ENCODE peak calls at places on chromosomes 5 and 9, in eight cellular contexts. Q, O, G, L, V, R, W and B are unnamed samples.

GRCh38 chr5:87770601-87771121 is 357.9 kb upstream of the CCNH start:
- DNase-seq in L (no peak), Q (no peak), V (no peak), W (no peak), R (no peak), O (no peak), G (no peak), B (no peak)

GRCh38 chr5:33969572-33970452 is 14.7 kb downstream of the SLC45A2 start:
- DNase-seq in G (peak), L (peak), V (no peak), R (peak), W (no peak), O (peak), Q (no peak), B (peak)

GRCh38 chr5:1093361-1093760 is 18.5 kb downstream of the SLC12A7 start:
- DNase-seq in R (no peak), W (no peak), Q (peak), L (no peak), O (no peak), G (no peak), V (no peak), B (no peak)

GRCh38 chr9:19925674-19926503 is 137.1 kb upstream of the SLC24A2 start:
- DNase-seq in L (peak), O (peak), V (peak), W (no peak), R (peak), G (peak), Q (peak), B (peak)

GRCh38 chr5:96733771-96734498 is 71.8 kb downstream of the CAST start:
- DNase-seq in G (peak), Q (no peak), V (no peak), L (peak), R (peak), O (no peak), W (no peak), B (peak)

GRCh38 chr9:37001461-37001860 is 32.6 kb downstream of the PAX5 start:
- DNase-seq in V (no peak), O (no peak), W (no peak), R (no peak), G (no peak), Q (no peak), L (no peak), B (no peak)

GRCh38 chr5:152514827-152515397 is 109.8 kb upstream of the NMUR2 start:
- DNase-seq in Q (no peak), W (no peak), V (no peak), R (peak), O (peak), G (peak), L (peak), B (peak)

GRCh38 chr9:106755727-106756126 is 107.2 kb upstream of the ZNF462 start:
- DNase-seq in R (no peak), V (peak), W (no peak), O (no peak), L (no peak), Q (no peak), G (no peak), B (no peak)

GRCh38 chr9:124078641-124079040 is 67.1 kb downstream of the LHX2 start:
- DNase-seq in Q (no peak), L (peak), G (no peak), R (peak), W (no peak), V (no peak), O (peak), B (peak)

GRCh38 chr9:120915854-120916495 is 10.6 kb downstream of the TRAF1 start:
- DNase-seq in O (no peak), Q (no peak), G (no peak), L (no peak), V (no peak), W (no peak), R (no peak), B (no peak)

GRCh38 chr9:137176302-137177182 is 4.7 kb upstream of the TMEM210 start:
- DNase-seq in Q (no peak), W (no peak), R (peak), V (no peak), O (peak), L (peak), G (no peak), B (peak)

GRCh38 chr5:103475629-103476240 is 86.9 kb downstream of the NUDT12 start:
- DNase-seq in G (peak), L (peak), R (peak), V (no peak), W (no peak), Q (no peak), O (peak), B (peak)

GRCh38 chr9:36764364-36765076 is 191.8 kb downstream of the MELK start:
- DNase-seq in Q (no peak), L (no peak), O (no peak), W (no peak), G (no peak), R (no peak), V (no peak), B (no peak)

GRCh38 chr5:172412724-172413260 is 41.5 kb downstream of the SH3PXD2B start:
- DNase-seq in O (peak), G (no peak), W (no peak), L (peak), V (peak), R (peak), Q (peak), B (peak)

GRCh38 chr9:93413530-93413929 is 38.0 kb upstream of the FAM120A start:
- DNase-seq in V (no peak), L (no peak), O (no peak), G (no peak), W (no peak), Q (no peak), R (no peak), B (no peak)

GRCh38 chr5:74638776-74639537 is 1.6 kb downstream of the ENC1 start:
- DNase-seq in W (no peak), L (peak), R (peak), V (no peak), O (peak), Q (no peak), G (no peak), B (peak)

GRCh38 chr9:132973713-132974112 is 4.8 kb upstream of the GFI1B start:
- DNase-seq in V (no peak), W (no peak), R (no peak), Q (no peak), G (peak), L (peak), O (peak), B (peak)

GRCh38 chr5:34005211-34005610 is 2.6 kb downstream of the AMACR start:
- DNase-seq in R (no peak), V (no peak), O (no peak), L (peak), G (no peak), W (no peak), Q (no peak), B (no peak)

GRCh38 chr9:12289711-12290110 is 403.5 kb upstream of the TYRP1 start:
- DNase-seq in V (no peak), Q (no peak), L (no peak), G (no peak), R (no peak), O (no peak), W (no peak), B (no peak)

GRCh38 chr9:116715751-116716150 is 28.6 kb downstream of the TRIM32 start:
- DNase-seq in W (no peak), L (no peak), G (no peak), Q (no peak), R (no peak), V (no peak), O (no peak), B (no peak)

GRCh38 chr5:33725846-33726245 is 165.9 kb downstream of the ADAMTS12 start:
- DNase-seq in R (peak), L (peak), Q (no peak), V (no peak), W (no peak), O (peak), G (no peak), B (no peak)

GRCh38 chr5:53126514-53126913 is 17.0 kb upstream of the MOCS2 start:
- DNase-seq in W (no peak), G (no peak), R (peak), V (no peak), L (peak), O (no peak), Q (no peak), B (peak)
- H3K4me3 ChIP-seq in W (no peak), G (no peak), R (no peak), V (no peak), L (no peak), O (no peak), Q (no peak), B (no peak)

GRCh38 chr5:124720589-124720988 is 25.9 kb downstream of the ZNF608 start:
- DNase-seq in L (no peak), G (no peak), W (no peak), R (no peak), O (no peak), Q (no peak), V (no peak), B (no peak)
- H3K4me3 ChIP-seq in L (no peak), G (no peak), W (no peak), R (no peak), O (no peak), Q (no peak), V (no peak), B (no peak)

GRCh38 chr9:113154471-113154870 is 3.7 kb downstream of the SLC31A2 start:
- DNase-seq in O (peak), V (peak), Q (no peak), G (no peak), L (peak), W (no peak), R (peak), B (peak)

GRCh38 chr9:113153599-113153998 is 2.8 kb downstream of the SLC31A2 start:
- DNase-seq in Q (no peak), V (no peak), O (no peak), L (no peak), G (no peak), W (no peak), R (no peak), B (peak)

GRCh38 chr9:113150670-113151591 is at the start of gene SLC31A2:
- DNase-seq in V (peak), L (peak), R (peak), Q (peak), G (peak), W (no peak), O (peak), B (peak)

GRCh38 chr9:113151696-113152630 is 1.2 kb downstream of the SLC31A2 start:
- DNase-seq in V (no peak), G (no peak), R (no peak), O (no peak), W (peak), L (no peak), Q (peak), B (peak)

DNA sequence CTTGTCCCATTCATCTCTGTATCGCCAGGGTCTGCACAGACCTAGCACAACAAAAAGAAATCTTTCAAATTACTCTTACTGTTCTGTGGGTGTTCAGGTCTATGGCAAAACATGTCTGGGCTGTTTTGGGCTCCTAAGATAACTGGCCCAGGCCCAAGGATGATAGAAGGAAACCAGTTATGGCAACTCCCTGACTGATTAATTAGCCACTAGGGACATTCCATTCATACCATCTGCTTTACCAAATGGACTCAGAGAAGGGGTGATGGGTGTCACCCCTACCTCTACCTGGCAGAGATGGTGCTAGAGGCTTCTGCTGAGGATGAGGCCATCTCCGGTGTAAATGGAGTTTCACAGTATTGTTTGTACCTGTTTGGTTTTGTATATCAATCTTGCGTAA is 1.9 kb downstream of the SLC31A2 start:
- DNase-seq in R (no peak), L (no peak), G (no peak), V (no peak), W (no peak), O (no peak), Q (no peak), B (peak)
- H3K4me3 ChIP-seq in R (no peak), L (no peak), G (no peak), V (peak), W (peak), O (no peak), Q (no peak), B (peak)

GRCh38 chr5:159210306-159210722 is 961 bp upstream of the RNF145 start:
- DNase-seq in G (no peak), R (no peak), O (peak), W (no peak), Q (no peak), L (no peak), V (no peak), B (peak)
- H3K4me3 ChIP-seq in G (no peak), R (no peak), O (no peak), W (peak), Q (no peak), L (no peak), V (peak), B (peak)

GRCh38 chr5:59040007-59040803 is 457.3 kb downstream of the RAB3C start:
- DNase-seq in W (no peak), L (no peak), G (no peak), V (no peak), Q (no peak), O (peak), R (peak), B (no peak)

GRCh38 chr5:59041355-59041754 is 458.5 kb downstream of the RAB3C start:
- DNase-seq in R (no peak), O (no peak), W (no peak), L (no peak), V (no peak), Q (no peak), G (no peak), B (no peak)

GRCh38 chr5:59040804-59041201 is 457.9 kb downstream of the RAB3C start:
- DNase-seq in O (no peak), Q (no peak), G (no peak), R (no peak), L (no peak), W (no peak), V (no peak), B (no peak)

GRCh38 chr5:59042201-59042600 is 459.3 kb downstream of the RAB3C start:
- DNase-seq in R (peak), W (no peak), Q (no peak), V (no peak), L (peak), G (no peak), O (peak), B (peak)

DNA sequence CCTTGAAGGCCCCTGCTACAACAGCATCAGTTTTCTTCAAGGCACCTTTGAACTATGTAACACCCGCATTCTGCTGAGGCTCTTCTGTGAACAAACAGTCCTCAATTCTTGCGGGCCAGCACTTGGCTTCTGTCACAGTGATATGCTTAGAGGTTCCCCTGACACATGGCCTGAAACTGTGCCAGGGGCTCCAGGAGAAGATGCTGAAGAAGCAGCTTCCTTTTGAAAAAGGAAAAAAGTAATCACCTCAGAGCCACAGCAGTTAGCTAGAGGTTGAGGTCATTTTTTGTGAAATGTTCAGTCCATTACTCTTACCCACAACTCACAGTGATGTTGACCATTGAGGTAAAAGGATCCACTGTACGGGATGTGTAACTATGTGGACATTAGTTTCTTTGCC is 459.8 kb downstream of the RAB3C start:
- DNase-seq in W (no peak), O (peak), V (peak), G (no peak), L (no peak), Q (no peak), R (peak), B (no peak)
- H3K4me3 ChIP-seq in W (no peak), O (no peak), V (peak), G (no peak), L (no peak), Q (no peak), R (no peak), B (no peak)

GRCh38 chr5:60488466-60489130 is 211.4 kb downstream of the DEPDC1B start:
- DNase-seq in L (no peak), W (no peak), V (no peak), Q (no peak), O (no peak), G (no peak), R (peak), B (peak)

GRCh38 chr5:60487885-60488425 is 212.0 kb downstream of the DEPDC1B start:
- DNase-seq in V (no peak), W (no peak), G (no peak), R (no peak), Q (no peak), O (no peak), L (no peak), B (peak)

GRCh38 chr5:60490597-60491166 is 209.3 kb downstream of the DEPDC1B start:
- DNase-seq in V (no peak), W (no peak), G (no peak), R (no peak), O (no peak), Q (no peak), L (no peak), B (peak)

GRCh38 chr5:60489377-60489776 is 210.6 kb downstream of the DEPDC1B start:
- DNase-seq in V (no peak), W (no peak), O (no peak), L (no peak), R (no peak), G (no peak), Q (no peak), B (peak)

DNA sequence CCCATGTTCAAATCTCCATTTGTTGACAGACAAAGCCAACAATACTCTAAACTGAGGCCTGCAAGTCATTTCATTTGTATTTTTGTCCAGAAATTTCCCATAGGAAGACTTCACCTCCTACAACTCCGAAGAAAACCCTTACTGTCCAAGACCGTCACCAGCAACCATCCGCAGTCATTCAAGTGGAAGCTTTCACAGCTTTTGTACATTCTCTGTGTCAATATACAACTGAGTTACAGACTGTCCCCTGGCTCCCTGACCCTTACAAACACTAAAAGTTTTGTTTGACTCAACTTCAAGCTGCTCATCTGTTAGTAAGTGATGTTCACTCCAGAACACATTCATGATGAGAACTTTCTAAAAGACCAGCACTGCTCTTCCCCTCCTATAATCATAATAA is 210.1 kb downstream of the DEPDC1B start:
- DNase-seq in Q (no peak), L (no peak), V (no peak), R (no peak), G (no peak), O (no peak), W (no peak), B (no peak)
- H3K4me3 ChIP-seq in Q (no peak), L (no peak), V (no peak), R (no peak), G (no peak), O (no peak), W (no peak), B (no peak)